ENCODE peak calls at places on chromosomes 13 and 19, in six cellular contexts. One of them, this sample, is unnamed.

GRCh38 chr19:16229322-16229641 is 31.6 kb downstream of the AP1M1 start:
- DNase-seq in breast epithelium: no peak
- DNase-seq in AG04450: no peak
- DNase-seq in cardiac fibroblast: no peak
- DNase-seq in fibroblast of mammary gland: no peak
- DNase-seq in testis: no peak
- DNase-seq in this sample: no peak

GRCh38 chr19:41537789-41538188 is 38.2 kb upstream of the CEACAM21 start:
- DNase-seq in cardiac fibroblast: peak; percentile 70
- DNase-seq in testis: no peak
- DNase-seq in breast epithelium: no peak
- DNase-seq in fibroblast of mammary gland: peak; percentile 41
- DNase-seq in AG04450: no peak
- DNase-seq in this sample: no peak

GRCh38 chr19:18441804-18442788 is 4.2 kb upstream of the ISYNA1 start:
- DNase-seq in cardiac fibroblast: no peak
- DNase-seq in testis: no peak
- DNase-seq in AG04450: no peak
- DNase-seq in fibroblast of mammary gland: no peak
- DNase-seq in breast epithelium: no peak
- DNase-seq in this sample: no peak

GRCh38 chr19:29260477-29261317 is 47.7 kb upstream of the UQCRFS1 start:
- DNase-seq in cardiac fibroblast: peak; percentile 51
- DNase-seq in fibroblast of mammary gland: peak; percentile 36
- DNase-seq in testis: peak; percentile 60
- DNase-seq in AG04450: no peak
- DNase-seq in breast epithelium: no peak
- DNase-seq in this sample: no peak

GRCh38 chr19:11091343-11092153 is 2.3 kb downstream of the LDLR start:
- DNase-seq in testis: peak; percentile 31
- DNase-seq in breast epithelium: peak; percentile 77
- DNase-seq in AG04450: peak; percentile 46
- DNase-seq in fibroblast of mammary gland: peak; percentile 86
- DNase-seq in cardiac fibroblast: peak; percentile 94
- DNase-seq in this sample: peak; percentile 82

GRCh38 chr19:37114001-37114400 is 35.8 kb downstream of the ZNF420 start:
- DNase-seq in AG04450: no peak
- DNase-seq in breast epithelium: no peak
- DNase-seq in testis: no peak
- DNase-seq in fibroblast of mammary gland: no peak
- DNase-seq in cardiac fibroblast: no peak
- DNase-seq in this sample: no peak

GRCh38 chr13:79451500-79451962 is 29.4 kb upstream of the NDFIP2 start:
- DNase-seq in testis: no peak
- DNase-seq in breast epithelium: no peak
- DNase-seq in AG04450: peak; percentile 43
- DNase-seq in fibroblast of mammary gland: peak; percentile 96
- DNase-seq in cardiac fibroblast: peak; percentile 94
- DNase-seq in this sample: peak; percentile 81

GRCh38 chr19:47283405-47284059 is 8.8 kb downstream of the INAFM1 start:
- DNase-seq in breast epithelium: no peak
- DNase-seq in testis: no peak
- DNase-seq in AG04450: no peak
- DNase-seq in fibroblast of mammary gland: peak; percentile 14
- DNase-seq in cardiac fibroblast: peak; percentile 35
- DNase-seq in this sample: no peak

GRCh38 chr19:32196690-32197420 is 148.6 kb upstream of the ZNF507 start:
- DNase-seq in breast epithelium: no peak
- DNase-seq in AG04450: no peak
- DNase-seq in testis: no peak
- DNase-seq in cardiac fibroblast: no peak
- DNase-seq in fibroblast of mammary gland: no peak
- DNase-seq in this sample: no peak

GRCh38 chr13:76791290-76791664 is 94.9 kb downstream of the KCTD12 start:
- DNase-seq in AG04450: no peak
- DNase-seq in fibroblast of mammary gland: peak; percentile 27
- DNase-seq in breast epithelium: no peak
- DNase-seq in testis: no peak
- DNase-seq in cardiac fibroblast: peak; percentile 36
- DNase-seq in this sample: no peak

GRCh38 chr13:51146667-51147066 is 35.6 kb upstream of the C13orf42 start:
- DNase-seq in AG04450: no peak
- DNase-seq in breast epithelium: no peak
- DNase-seq in fibroblast of mammary gland: no peak
- DNase-seq in cardiac fibroblast: no peak
- DNase-seq in testis: no peak
- DNase-seq in this sample: no peak

GRCh38 chr13:22387899-22388298 is 717.0 kb downstream of the FGF9 start:
- DNase-seq in testis: no peak
- DNase-seq in cardiac fibroblast: no peak
- DNase-seq in AG04450: no peak
- DNase-seq in breast epithelium: no peak
- DNase-seq in fibroblast of mammary gland: no peak
- DNase-seq in this sample: no peak

GRCh38 chr19:45336696-45337251 is 3.8 kb upstream of the KLC3 start:
- DNase-seq in AG04450: no peak
- DNase-seq in cardiac fibroblast: no peak
- DNase-seq in fibroblast of mammary gland: no peak
- DNase-seq in breast epithelium: no peak
- DNase-seq in testis: no peak
- DNase-seq in this sample: no peak

GRCh38 chr13:110944121-110944967 is 29.5 kb upstream of the ANKRD10 start:
- DNase-seq in breast epithelium: no peak
- DNase-seq in AG04450: peak; percentile 20
- DNase-seq in cardiac fibroblast: peak; percentile 70
- DNase-seq in testis: no peak
- DNase-seq in fibroblast of mammary gland: peak; percentile 71
- DNase-seq in this sample: peak; percentile 62

GRCh38 chr13:99777873-99778272 is 193.7 kb downstream of the ZIC5 start:
- DNase-seq in fibroblast of mammary gland: no peak
- DNase-seq in breast epithelium: no peak
- DNase-seq in testis: no peak
- DNase-seq in AG04450: no peak
- DNase-seq in cardiac fibroblast: no peak
- DNase-seq in this sample: no peak

GRCh38 chr19:46850228-46851203 is at the start of gene AP2S1:
- DNase-seq in AG04450: peak; percentile 96
- DNase-seq in cardiac fibroblast: peak; percentile 100
- DNase-seq in breast epithelium: peak; percentile 91
- DNase-seq in fibroblast of mammary gland: peak; percentile 99
- DNase-seq in testis: peak; percentile 99
- DNase-seq in this sample: peak; percentile 99

GRCh38 chr13:29676941-29677452 is 81.5 kb upstream of the SLC7A1 start:
- DNase-seq in breast epithelium: no peak
- DNase-seq in cardiac fibroblast: peak; percentile 28
- DNase-seq in testis: no peak
- DNase-seq in fibroblast of mammary gland: peak; percentile 23
- DNase-seq in AG04450: no peak
- DNase-seq in this sample: no peak

GRCh38 chr19:48006762-48007161 is 12.3 kb downstream of the ELSPBP1 start:
- DNase-seq in AG04450: no peak
- DNase-seq in cardiac fibroblast: peak; percentile 6
- DNase-seq in fibroblast of mammary gland: no peak
- DNase-seq in breast epithelium: no peak
- DNase-seq in testis: peak; percentile 39
- DNase-seq in this sample: no peak

GRCh38 chr13:93769126-93769525 is 542.5 kb downstream of the GPC6 start:
- DNase-seq in fibroblast of mammary gland: no peak
- DNase-seq in testis: no peak
- DNase-seq in breast epithelium: no peak
- DNase-seq in cardiac fibroblast: no peak
- DNase-seq in AG04450: no peak
- DNase-seq in this sample: no peak

GRCh38 chr19:57410748-57411671 is at the start of gene ZNF17:
- DNase-seq in cardiac fibroblast: peak; percentile 95
- DNase-seq in fibroblast of mammary gland: peak; percentile 94
- DNase-seq in AG04450: peak; percentile 83
- DNase-seq in testis: peak; percentile 99
- DNase-seq in breast epithelium: peak; percentile 91
- DNase-seq in this sample: peak; percentile 85
- TF ChIP-seq CTCF in cardiac fibroblast: no peak
- TF ChIP-seq CTCF in fibroblast of mammary gland: no peak
- TF ChIP-seq CTCF in AG04450: no peak
- TF ChIP-seq CTCF in testis: no peak
- TF ChIP-seq CTCF in breast epithelium: no peak
- TF ChIP-seq CTCF in this sample: no peak

DNA sequence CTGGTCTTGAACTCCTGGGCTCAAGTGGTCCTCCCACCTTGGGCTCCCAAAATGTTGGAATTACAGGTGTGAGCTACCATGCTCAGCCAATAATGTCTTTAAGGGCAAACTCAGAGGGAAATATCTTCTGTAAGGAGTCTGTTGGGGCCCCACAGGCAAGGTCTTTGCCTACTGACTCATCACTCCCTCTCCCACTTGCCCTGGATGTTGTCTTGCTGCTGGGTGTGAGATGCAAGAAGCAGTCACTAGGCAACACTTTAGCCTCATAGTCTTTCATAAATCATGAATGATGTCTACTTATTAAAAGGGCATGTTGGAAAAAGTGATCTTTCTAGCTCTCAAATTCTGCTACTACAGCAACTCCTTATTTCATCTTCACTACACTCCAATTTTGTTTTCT is 34.6 kb upstream of the SLC10A2 start:
- DNase-seq in AG04450: no peak
- DNase-seq in breast epithelium: no peak
- DNase-seq in cardiac fibroblast: no peak
- DNase-seq in fibroblast of mammary gland: no peak
- DNase-seq in testis: no peak
- DNase-seq in this sample: no peak
- H3K4me3 ChIP-seq in AG04450: no peak overlapping the region
- H3K4me3 ChIP-seq in breast epithelium: no peak overlapping the region
- H3K4me3 ChIP-seq in cardiac fibroblast: no peak overlapping the region
- H3K4me3 ChIP-seq in fibroblast of mammary gland: no peak overlapping the region
- H3K4me3 ChIP-seq in testis: no peak overlapping the region
- H3K4me3 ChIP-seq in this sample: no peak overlapping the region

DNA sequence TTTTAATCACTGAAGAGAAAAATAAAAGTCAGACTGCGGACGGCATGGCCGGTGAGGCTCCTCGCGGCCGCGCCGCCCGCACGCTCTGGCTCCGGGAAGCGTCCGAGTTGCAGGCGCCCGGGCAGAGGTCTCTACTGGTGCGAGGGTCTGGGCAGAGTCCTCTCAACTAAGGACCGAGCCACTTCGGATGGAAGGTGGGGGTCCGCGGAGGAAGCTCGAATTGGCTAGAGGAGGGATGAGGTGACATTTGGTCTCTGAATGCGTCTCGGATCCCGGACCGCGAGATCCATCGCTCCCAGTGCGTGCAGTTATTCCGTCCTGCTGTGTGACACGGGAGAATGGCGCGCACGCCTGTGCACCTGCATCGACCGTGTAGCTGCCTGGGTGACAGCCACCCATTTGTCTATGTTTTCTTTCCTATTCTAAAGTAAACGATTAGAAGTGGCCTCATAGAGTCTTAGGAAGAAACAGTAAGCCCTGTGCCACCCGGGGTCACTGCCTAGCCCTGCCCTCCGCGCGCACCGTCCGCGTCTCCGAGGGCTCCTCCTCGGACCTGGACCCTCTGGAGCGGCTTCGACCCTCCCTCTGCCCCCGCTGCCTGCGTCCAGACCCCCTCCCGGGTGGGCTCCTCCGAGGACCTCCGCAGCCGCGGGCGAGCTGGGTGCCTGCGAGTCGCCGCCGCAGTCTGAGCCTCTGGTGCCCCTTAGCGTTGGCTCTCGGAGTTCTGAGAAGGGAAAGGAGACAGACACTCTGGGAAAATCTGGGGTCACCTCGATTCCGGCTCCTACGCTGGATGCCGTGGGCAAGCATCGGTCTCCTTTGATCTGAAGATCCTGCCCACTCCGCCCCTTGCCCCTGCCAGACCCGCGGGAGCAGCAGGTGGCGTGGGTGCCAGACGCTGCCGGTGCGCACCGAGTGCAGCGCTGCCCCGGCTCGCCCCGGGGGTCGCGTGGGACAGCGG is 347.4 kb downstream of the LIG4 start:
- DNase-seq in testis: peak; percentile 62
- DNase-seq in breast epithelium: no peak
- DNase-seq in cardiac fibroblast: peak; percentile 29
- DNase-seq in fibroblast of mammary gland: peak; percentile 17
- DNase-seq in AG04450: no peak
- DNase-seq in this sample: no peak
- TF ChIP-seq CTCF in testis: peak; percentile 22
- TF ChIP-seq CTCF in breast epithelium: no peak
- TF ChIP-seq CTCF in cardiac fibroblast: peak; percentile 33
- TF ChIP-seq CTCF in fibroblast of mammary gland: peak; percentile 21
- TF ChIP-seq CTCF in AG04450: peak; percentile 73
- TF ChIP-seq CTCF in this sample: no peak

DNA sequence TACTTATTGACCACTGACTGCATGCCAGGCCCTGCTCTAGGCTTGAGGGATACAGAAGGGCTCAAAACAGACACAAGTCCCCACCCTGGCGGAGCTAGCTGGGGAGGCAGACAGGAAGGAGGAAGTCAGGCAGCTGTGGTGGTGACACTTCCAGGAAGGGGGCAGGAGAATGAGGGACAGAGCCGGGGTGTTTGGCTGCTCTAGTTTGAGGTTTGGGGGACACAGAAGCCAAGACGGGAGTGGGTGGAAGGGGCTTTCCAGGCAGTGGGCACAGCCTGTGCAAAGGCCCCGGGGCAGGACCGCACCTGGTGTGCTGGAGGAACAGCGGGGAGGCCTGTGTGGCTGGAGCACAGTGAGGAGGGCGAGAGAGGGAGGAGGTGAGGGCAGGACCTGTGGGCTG is 4.0 kb downstream of the MRPL54 start:
- DNase-seq in cardiac fibroblast: no peak
- DNase-seq in fibroblast of mammary gland: no peak
- DNase-seq in breast epithelium: no peak
- DNase-seq in AG04450: no peak
- DNase-seq in testis: no peak
- DNase-seq in this sample: no peak
- H3K4me3 ChIP-seq in cardiac fibroblast: no peak overlapping the region
- H3K4me3 ChIP-seq in fibroblast of mammary gland: no peak overlapping the region
- H3K4me3 ChIP-seq in breast epithelium: no peak overlapping the region
- H3K4me3 ChIP-seq in AG04450: no peak overlapping the region
- H3K4me3 ChIP-seq in testis: no peak overlapping the region
- H3K4me3 ChIP-seq in this sample: no peak overlapping the region

DNA sequence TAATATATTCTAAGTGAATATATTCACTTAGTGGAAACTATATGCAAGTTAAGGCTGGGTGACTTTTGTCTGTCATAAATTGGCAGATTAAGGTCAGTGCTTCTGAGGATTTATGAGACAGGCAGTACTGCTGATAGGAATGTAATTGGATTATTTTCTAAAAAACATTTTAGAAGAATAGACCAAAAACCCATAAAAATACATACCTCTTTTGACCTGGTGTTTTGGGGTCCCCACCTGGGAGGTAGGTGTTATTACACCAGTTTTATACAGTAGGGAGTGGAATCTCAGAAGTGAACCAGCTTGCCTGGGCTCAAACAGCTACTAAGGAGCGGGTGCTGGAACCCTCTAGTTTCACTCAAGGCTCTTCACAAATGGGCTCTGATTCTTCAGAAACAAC is 25.3 kb downstream of the COG3 start:
- DNase-seq in fibroblast of mammary gland: no peak
- DNase-seq in breast epithelium: no peak
- DNase-seq in testis: no peak
- DNase-seq in AG04450: no peak
- DNase-seq in cardiac fibroblast: no peak
- DNase-seq in this sample: no peak
- TF ChIP-seq CTCF in fibroblast of mammary gland: no peak
- TF ChIP-seq CTCF in breast epithelium: no peak
- TF ChIP-seq CTCF in testis: peak; percentile 9
- TF ChIP-seq CTCF in AG04450: no peak
- TF ChIP-seq CTCF in cardiac fibroblast: no peak
- TF ChIP-seq CTCF in this sample: no peak

This sample was measured in HFF-Myc.